ENCODE peak calls at places on chromosomes 2 and 18, in seven cellular contexts. R is HTR-8/SVneo, N is NCI-H510A treated with DMSO at 0.1 percent for 48 hours, F is fibroblast of the aortic adventitia, C is tibial artery, O is lung, L is T-cell. V is an unnamed sample.

GRCh38 chr2:237873961-237874551 is 14.6 kb downstream of the RAMP1 start:
- DNase-seq in R (no peak), N (no peak), F (no peak), C (no peak), O (no peak), L (no peak), V (no peak)

GRCh38 chr2:32946314-32947075 is at the start of gene LTBP1:
- DNase-seq in R (peak), N (peak), F (peak), C (peak), O (peak), L (peak), V (no peak)

GRCh38 chr2:48723125-48723524 is 32.4 kb downstream of the LHCGR start:
- DNase-seq in R (no peak), N (no peak), F (no peak), C (no peak), O (no peak), L (no peak), V (no peak)

GRCh38 chr18:36411745-36412168 is 114.2 kb downstream of the FHOD3 start:
- DNase-seq in R (no peak), N (peak), F (peak), C (no peak), O (no peak), L (no peak), V (no peak)

GRCh38 chr2:95307878-95308277 is 10.7 kb downstream of the KCNIP3 start:
- DNase-seq in R (no peak), N (no peak), F (no peak), C (no peak), O (no peak), L (no peak), V (no peak)

GRCh38 chr2:99389371-99389770 is 52.2 kb downstream of the EIF5B start:
- DNase-seq in R (no peak), N (no peak), F (peak), C (no peak), O (no peak), L (no peak), V (no peak)

GRCh38 chr2:32666704-32667103 is 38.9 kb downstream of the TTC27 start:
- DNase-seq in R (no peak), N (no peak), F (no peak), C (no peak), O (no peak), L (no peak), V (no peak)

GRCh38 chr2:203891474-203891873 is 23.9 kb downstream of the CTLA4 start:
- DNase-seq in R (no peak), N (no peak), F (no peak), C (peak), O (peak), L (no peak), V (no peak)

GRCh38 chr2:46239847-46240181 is 57.4 kb upstream of the EPAS1 start:
- DNase-seq in R (no peak), N (no peak), F (no peak), C (no peak), O (no peak), L (peak), V (no peak)

GRCh38 chr18:79819951-79820351 is 22.2 kb downstream of the KCNG2 start:
- DNase-seq in R (no peak), N (no peak), F (no peak), C (peak), O (no peak), L (no peak), V (no peak)

GRCh38 chr18:78115896-78116561 is 863.6 kb upstream of the SALL3 start:
- DNase-seq in R (no peak), N (no peak), F (no peak), C (no peak), O (no peak), L (no peak), V (no peak)

GRCh38 chr18:73144030-73144429 is 276.2 kb upstream of the NETO1 start:
- DNase-seq in R (no peak), N (no peak), F (no peak), C (no peak), O (no peak), L (no peak), V (no peak)

GRCh38 chr18:76548541-76548940 is 53.5 kb upstream of the ZNF516 start:
- DNase-seq in R (no peak), N (no peak), F (no peak), C (no peak), O (no peak), L (no peak), V (no peak)

V was measured in NCI-H2029 treated with DMSO at 0.1 percent for 48 hours.